ENCODE peak calls at places on chromosomes 16 and 17, in eight cellular contexts. O is GM23248; H is mammary epithelial cell; R is adrenal gland; L is tibial nerve; U is kidney epithelial cell; J is effector memory CD4-positive, alpha-beta T cell; K is HAP-1. X is an unnamed sample. For H3K27me3 and H3K36me3, the result is how much of the 10 kb centered on the place peaks cover.

GRCh38 chr16:87657621-87658192 is 55.4 kb downstream of the JPH3 start:
- DNase-seq in O (peak), H (peak), R (no peak), L (no peak), U (no peak), J (no peak), K (peak), X (peak)

GRCh38 chr17:3004150-3004801 is 59.1 kb downstream of the OR1D5 start:
- DNase-seq in O (peak), H (peak), R (peak), L (peak), U (peak), J (peak), K (peak), X (peak)

GRCh38 chr16:73448970-73449369 is 401.0 kb upstream of the ZFHX3 start:
- DNase-seq in O (no peak), H (no peak), R (no peak), L (no peak), U (no peak), J (no peak), K (no peak), X (no peak)

GRCh38 chr16:54118846-54119245 is 167.7 kb downstream of the IRX3 start:
- DNase-seq in O (peak), H (peak), R (peak), L (no peak), U (no peak), J (no peak), K (no peak), X (no peak)

GRCh38 chr16:4135537-4135936 is 19.3 kb upstream of the ADCY9 start:
- DNase-seq in O (no peak), H (no peak), R (no peak), L (no peak), U (no peak), J (no peak), K (no peak), X (no peak)

GRCh38 chr17:17698371-17698770 is 17.1 kb downstream of the RAI1 start:
- DNase-seq in O (no peak), H (no peak), R (no peak), L (no peak), U (no peak), J (no peak), K (no peak), X (peak)

GRCh38 chr17:42809250-42809649 is 10.6 kb downstream of the CNTD1 start:
- DNase-seq in O (peak), H (peak), R (peak), L (peak), U (no peak), J (no peak), K (no peak), X (no peak)

GRCh38 chr16:85187002-85187401 is 74.7 kb upstream of the CIBAR2 start:
- DNase-seq in O (peak), H (no peak), R (peak), L (no peak), U (no peak), J (no peak), K (no peak), X (peak)

GRCh38 chr17:73371285-73371684 is 59.5 kb upstream of the CDC42EP4 start:
- DNase-seq in O (peak), H (peak), R (no peak), L (no peak), U (peak), J (no peak), K (no peak), X (no peak)

GRCh38 chr16:3047387-3047720 is 993 bp downstream of the MMP25 start:
- DNase-seq in O (no peak), H (no peak), R (no peak), L (no peak), U (no peak), J (no peak), K (no peak), X (peak)

GRCh38 chr16:3283525-3284447 is 495 bp downstream of the ZNF263 start:
- DNase-seq in O (peak), H (peak), R (peak), L (no peak), U (no peak), J (no peak), K (no peak), X (no peak)

GRCh38 chr17:65855245-65855644 is 293.8 kb upstream of the AXIN2 start:
- DNase-seq in O (no peak), H (peak), R (no peak), L (no peak), U (peak), J (no peak), K (no peak), X (peak)

GRCh38 chr17:73585583-73585982 is 58.7 kb downstream of the SDK2 start:
- DNase-seq in O (no peak), H (no peak), R (no peak), L (no peak), U (no peak), J (no peak), K (no peak), X (peak)

GRCh38 chr17:10276436-10276835 is 78.0 kb upstream of the GAS7 start:
- DNase-seq in O (no peak), H (no peak), R (no peak), L (no peak), U (no peak), J (no peak), K (no peak), X (peak)

GRCh38 chr16:29816694-29817441 is 916 bp downstream of the PAGR1 start:
- DNase-seq in O (peak), H (peak), R (peak), L (peak), U (no peak), J (no peak), K (peak), X (peak)

GRCh38 chr17:61443475-61443882 is 8.7 kb upstream of the TBX4 start:
- DNase-seq in O (no peak), H (no peak), R (no peak), L (no peak), U (no peak), J (no peak), K (no peak), X (peak)

GRCh38 chr16:57616871-57617270 is 11.6 kb upstream of the ADGRG1 start:
- DNase-seq in O (no peak), H (no peak), R (peak), L (no peak), U (no peak), J (no peak), K (no peak), X (peak)

GRCh38 chr17:71334041-71334781 is 786.6 kb upstream of the SOX9 start:
- DNase-seq in O (peak), H (no peak), R (no peak), L (no peak), U (no peak), J (no peak), K (no peak), X (peak)

GRCh38 chr17:68103148-68103547 is 67.6 kb downstream of the KPNA2 start:
- DNase-seq in O (no peak), H (peak), R (no peak), L (no peak), U (no peak), J (no peak), K (no peak), X (no peak)

GRCh38 chr16:81702506-81702905 is 76.6 kb upstream of the PLCG2 start:
- DNase-seq in O (no peak), H (no peak), R (no peak), L (no peak), U (no peak), J (no peak), K (no peak), X (no peak)

GRCh38 chr16:81551821-81552304 is 107.3 kb downstream of the CMIP start:
- DNase-seq in O (peak), H (no peak), R (peak), L (no peak), U (no peak), J (no peak), K (no peak), X (no peak)

GRCh38 chr17:78249074-78249835 is 17.8 kb downstream of the TMEM235 start:
- DNase-seq in O (no peak), H (no peak), R (no peak), L (no peak), U (no peak), J (no peak), K (no peak), X (no peak)

GRCh38 chr16:30041841-30042240 is 10.8 kb upstream of the TLCD3B start:
- DNase-seq in O (peak), H (no peak), R (peak), L (no peak), U (no peak), J (no peak), K (no peak), X (peak)

GRCh38 chr16:47507701-47508100 is 46.6 kb downstream of the PHKB start:
- DNase-seq in O (no peak), H (no peak), R (no peak), L (no peak), U (no peak), J (no peak), K (no peak), X (no peak)

GRCh38 chr17:80979547-80980378 is 11.9 kb upstream of the CHMP6 start:
- DNase-seq in O (no peak), H (no peak), R (no peak), L (no peak), U (no peak), J (no peak), K (no peak), X (peak)

GRCh38 chr16:87582221-87582965 is 19.9 kb upstream of the JPH3 start:
- DNase-seq in O (peak), H (no peak), R (peak), L (peak), U (no peak), J (no peak), K (no peak), X (peak)

GRCh38 chr17:10036511-10037061 is 131.5 kb upstream of the RCVRN start:
- DNase-seq in O (peak), H (no peak), R (peak), L (peak), U (no peak), J (no peak), K (no peak), X (no peak)

GRCh38 chr17:27804113-27804512 is 3.8 kb upstream of the NOS2 start:
- DNase-seq in O (no peak), H (no peak), R (no peak), L (no peak), U (no peak), J (no peak), K (no peak), X (peak)

GRCh38 chr17:45043268-45043681 is 8.2 kb downstream of the DCAKD start:
- DNase-seq in O (peak), H (peak), R (peak), L (no peak), U (no peak), J (no peak), K (no peak), X (no peak)

GRCh38 chr17:4514206-4514605 is 15.5 kb downstream of the SPNS2 start:
- DNase-seq in O (no peak), H (no peak), R (no peak), L (no peak), U (no peak), J (no peak), K (no peak), X (peak)

GRCh38 chr16:3879887-3880564 is 487 bp downstream of the CREBBP start:
- DNase-seq in O (peak), H (peak), R (peak), L (peak), U (no peak), J (peak), K (peak), X (peak)

GRCh38 chr17:41338961-41339485 is 11.6 kb downstream of the KRT33A start:
- DNase-seq in O (peak), H (peak), R (no peak), L (no peak), U (no peak), J (peak), K (no peak), X (no peak)

GRCh38 chr17:41633498-41634197 is 9.3 kb upstream of the KRT17 start:
- DNase-seq in O (no peak), H (no peak), R (no peak), L (no peak), U (no peak), J (no peak), K (peak), X (no peak)

GRCh38 chr17:50834126-50834785 is 1.1 kb upstream of the WFIKKN2 start:
- DNase-seq in O (no peak), H (no peak), R (no peak), L (no peak), U (no peak), J (no peak), K (no peak), X (no peak)

GRCh38 chr17:50834786-50835562 is 412 bp upstream of the WFIKKN2 start:
- DNase-seq in O (peak), H (no peak), R (peak), L (no peak), U (no peak), J (no peak), K (no peak), X (peak)

GRCh38 chr17:50837286-50837979 is 2.0 kb downstream of the WFIKKN2 start:
- DNase-seq in O (no peak), H (no peak), R (peak), L (no peak), U (no peak), J (no peak), K (no peak), X (peak)

GRCh38 chr17:50836826-50837225 is 1.4 kb downstream of the WFIKKN2 start:
- DNase-seq in O (no peak), H (no peak), R (no peak), L (no peak), U (no peak), J (no peak), K (no peak), X (no peak)

GRCh38 chr17:50835563-50836231 is at the start of gene WFIKKN2:
- DNase-seq in O (no peak), H (no peak), R (no peak), L (no peak), U (no peak), J (no peak), K (no peak), X (peak)
- H3K4me3 ChIP-seq in O (no peak), H (no peak), R (no peak), L (peak), U (peak), J (no peak), K (no peak), X (no peak)

GRCh38 chr17:79391808-79392233 is 219.0 kb downstream of the RBFOX3 start:
- DNase-seq in O (peak), H (peak), R (peak), L (peak), U (no peak), J (peak), K (peak), X (peak)

GRCh38 chr17:79395545-79395944 is 215.3 kb downstream of the RBFOX3 start:
- DNase-seq in O (no peak), H (no peak), R (no peak), L (no peak), U (no peak), J (no peak), K (no peak), X (no peak)

GRCh38 chr17:79392598-79392997 is 218.3 kb downstream of the RBFOX3 start:
- DNase-seq in O (no peak), H (no peak), R (no peak), L (no peak), U (no peak), J (no peak), K (no peak), X (no peak)

GRCh38 chr17:79395046-79395445 is 215.8 kb downstream of the RBFOX3 start:
- DNase-seq in O (no peak), H (no peak), R (no peak), L (no peak), U (no peak), J (no peak), K (no peak), X (no peak)

DNA sequence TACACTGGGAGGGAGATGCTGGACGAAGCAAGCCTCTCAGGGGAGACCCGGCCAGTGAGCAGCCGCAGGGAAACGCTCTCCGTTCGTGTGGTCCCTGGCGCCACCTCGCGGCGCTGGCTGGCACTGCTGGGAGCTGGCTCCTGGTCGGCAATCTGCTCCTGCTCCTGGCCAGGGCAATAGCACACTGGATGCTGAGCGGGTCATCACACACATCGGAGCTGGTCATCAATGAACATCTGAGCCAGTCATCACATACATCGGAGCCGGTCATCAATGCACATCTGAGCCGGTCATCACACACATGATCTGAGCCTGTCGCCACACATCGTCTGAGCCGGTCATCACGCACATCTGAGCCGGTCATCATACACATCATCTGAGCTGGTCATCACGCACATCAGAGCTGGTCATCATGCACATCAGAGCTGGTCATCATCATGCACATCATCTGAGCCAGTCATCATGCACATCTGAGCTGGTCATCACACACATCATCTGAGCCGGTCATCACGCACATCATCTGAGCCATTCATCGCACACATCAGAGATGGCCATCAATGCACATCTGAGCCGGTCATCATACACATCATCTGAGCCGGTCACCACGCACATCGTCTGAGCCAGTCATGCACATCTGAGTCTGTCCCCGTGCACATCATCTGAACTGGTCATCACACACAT is 217.4 kb downstream of the RBFOX3 start:
- DNase-seq in O (peak), H (peak), R (peak), L (peak), U (no peak), J (peak), K (peak), X (peak)
- H3K27me3 ChIP-seq in O (half or more), H (under half), R (half or more), L (half or more), U (half or more), J (under half), K (under half), X (under half)

GRCh38 chr16:89369266-89369895 is 121.0 kb downstream of the ANKRD11 start:
- DNase-seq in O (no peak), H (no peak), R (no peak), L (no peak), U (no peak), J (no peak), K (no peak), X (no peak)
- H3K36me3 ChIP-seq in O (under half), H (under half), R (under half), L (under half), U (under half), J (under half), K (under half), X (under half)

DNA sequence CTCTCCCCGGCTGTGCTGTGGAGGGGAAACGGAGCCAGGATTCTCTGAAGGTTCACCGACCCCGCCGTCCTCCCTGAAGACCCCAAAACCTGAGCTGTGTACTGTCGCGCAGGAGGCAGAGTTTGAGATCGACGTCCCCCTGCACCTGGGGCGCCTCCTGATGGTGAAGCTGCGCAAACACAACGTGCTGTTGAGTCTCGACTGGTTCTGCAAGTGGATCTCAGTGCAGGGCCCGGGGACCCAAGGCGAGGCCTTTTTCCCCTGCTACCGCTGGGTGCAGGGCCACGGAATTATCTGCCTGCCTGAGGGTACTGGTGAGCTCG is 62.6 kb upstream of the TEKT1 start:
- DNase-seq in O (peak), H (no peak), R (no peak), L (no peak), U (no peak), J (no peak), K (peak), X (peak)
- H3K4me3 ChIP-seq in O (no peak), H (no peak), R (no peak), L (no peak), U (no peak), J (no peak), K (no peak), X (peak)

DNA sequence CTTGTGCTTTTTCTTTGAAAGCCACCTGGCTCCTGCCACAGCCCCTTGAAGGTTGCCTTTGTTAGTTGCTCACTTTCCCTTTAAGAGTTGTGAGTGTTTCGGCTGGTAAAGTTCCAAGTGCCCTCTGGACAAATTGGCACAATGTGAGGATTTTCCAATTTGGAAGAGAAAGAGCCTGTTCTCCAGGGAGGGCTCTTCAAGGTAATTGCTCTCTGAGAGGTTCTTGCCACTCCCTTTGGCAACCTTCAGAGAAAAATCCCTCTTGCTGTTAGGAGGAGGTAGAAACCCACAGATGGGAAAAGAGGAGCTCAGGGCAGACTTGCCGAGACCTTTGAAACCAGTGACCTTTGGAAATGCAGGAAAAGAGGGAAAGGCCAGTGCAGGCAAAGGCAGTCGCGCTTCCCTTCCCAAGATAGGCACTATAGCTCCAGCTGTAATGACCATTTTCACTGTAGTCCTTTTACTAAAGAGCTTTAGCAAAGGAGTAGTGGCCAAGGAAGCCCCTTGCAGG is 49.0 kb upstream of the AKAP1 start:
- DNase-seq in O (no peak), H (peak), R (peak), L (no peak), U (no peak), J (no peak), K (peak), X (no peak)
- H3K27me3 ChIP-seq in O (under half), H (under half), R (under half), L (under half), U (under half), J (under half), K (under half), X (under half)

GRCh38 chr17:16135461-16135860 is 79.9 kb downstream of the NCOR1 start:
- DNase-seq in O (peak), H (no peak), R (no peak), L (no peak), U (no peak), J (no peak), K (no peak), X (no peak)

GRCh38 chr17:16129441-16129840 is 85.9 kb downstream of the NCOR1 start:
- DNase-seq in O (no peak), H (no peak), R (no peak), L (no peak), U (no peak), J (no peak), K (no peak), X (no peak)

GRCh38 chr17:16129844-16130243 is 85.5 kb downstream of the NCOR1 start:
- DNase-seq in O (no peak), H (no peak), R (no peak), L (no peak), U (no peak), J (no peak), K (no peak), X (no peak)

DNA sequence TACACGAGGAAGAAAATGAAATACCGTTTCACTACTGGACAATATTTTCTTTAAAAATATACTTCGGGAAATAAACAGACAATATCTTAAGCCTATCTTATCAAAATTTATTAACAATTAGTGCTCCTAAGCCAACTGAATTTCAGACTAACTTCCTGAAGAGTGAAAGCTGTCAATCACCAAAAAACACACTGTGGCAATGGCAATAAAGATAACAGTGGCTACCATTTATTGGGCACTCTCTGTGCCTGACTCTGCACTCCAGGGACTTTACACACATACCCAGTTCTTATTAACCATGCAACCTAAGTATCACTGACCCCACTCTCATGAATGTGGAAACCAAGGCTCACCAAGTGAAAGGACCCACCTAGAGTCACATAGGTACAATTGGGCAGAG is 83.7 kb downstream of the NCOR1 start:
- DNase-seq in O (no peak), H (no peak), R (no peak), L (no peak), U (no peak), J (no peak), K (no peak), X (no peak)
- H3K36me3 ChIP-seq in O (under half), H (under half), R (under half), L (under half), U (under half), J (under half), K (under half), X (under half)

X was measured in H7.